ENCODE peak calls at places on chromosome 18, in seven cellular contexts. K is body of pancreas, S is HCT116, M is IMR-90, J is heart left ventricle, I is gastrocnemius medialis, Q is right lobe of liver. G is an unnamed sample.

GRCh38 chr18:58417752-58418151 is 211.1 kb downstream of the ALPK2 start:
- ATAC-seq in K (peak), S (no peak), M (no peak), J (peak), I (no peak), Q (peak), G (peak)

GRCh38 chr18:68676913-68677312 is 38.0 kb downstream of the TMX3 start:
- ATAC-seq in K (no peak), S (no peak), M (peak), J (peak), I (no peak), Q (peak), G (no peak)

GRCh38 chr18:55252053-55252675 is 292.9 kb upstream of the CCDC68 start:
- ATAC-seq in K (no peak), S (no peak), M (no peak), J (peak), I (no peak), Q (peak), G (no peak)

GRCh38 chr18:57475903-57476302 is 40.7 kb downstream of the ONECUT2 start:
- ATAC-seq in K (no peak), S (no peak), M (no peak), J (no peak), I (no peak), Q (no peak), G (no peak)

GRCh38 chr18:21499997-21500396 is 100.5 kb downstream of the ESCO1 start:
- ATAC-seq in K (no peak), S (no peak), M (no peak), J (no peak), I (no peak), Q (no peak), G (no peak)

GRCh38 chr18:7584646-7585271 is 17.6 kb downstream of the PTPRM start:
- ATAC-seq in K (peak), S (no peak), M (no peak), J (peak), I (no peak), Q (no peak), G (peak)

GRCh38 chr18:34595673-34596072 is 114.4 kb upstream of the DTNA start:
- ATAC-seq in K (no peak), S (peak), M (no peak), J (no peak), I (peak), Q (no peak), G (no peak)

GRCh38 chr18:69400976-69401474 is 337 bp downstream of the DOK6 start:
- ATAC-seq in K (peak), S (no peak), M (peak), J (peak), I (no peak), Q (peak), G (peak)

GRCh38 chr18:5972298-5972697 is 77.0 kb upstream of the TMEM200C start:
- ATAC-seq in K (no peak), S (no peak), M (no peak), J (peak), I (no peak), Q (no peak), G (no peak)

GRCh38 chr18:58221060-58221725 is 177.2 kb downstream of the NEDD4L start:
- ATAC-seq in K (peak), S (peak), M (no peak), J (no peak), I (no peak), Q (no peak), G (no peak)

GRCh38 chr18:71831039-71831438 is 713.1 kb downstream of the CBLN2 start:
- ATAC-seq in K (peak), S (no peak), M (no peak), J (no peak), I (no peak), Q (peak), G (no peak)

GRCh38 chr18:21439453-21439852 is 161.1 kb downstream of the ESCO1 start:
- ATAC-seq in K (no peak), S (no peak), M (peak), J (no peak), I (peak), Q (peak), G (peak)

GRCh38 chr18:23803755-23804154 is 114.5 kb downstream of the LAMA3 start:
- ATAC-seq in K (no peak), S (no peak), M (peak), J (no peak), I (no peak), Q (no peak), G (no peak)

GRCh38 chr18:3207565-3207964 is 12.2 kb downstream of the MYOM1 start:
- ATAC-seq in K (peak), S (peak), M (no peak), J (peak), I (peak), Q (peak), G (no peak)

GRCh38 chr18:80147418-80148315 is 38.6 kb downstream of the ADNP2 start:
- ATAC-seq in K (peak), S (peak), M (peak), J (peak), I (peak), Q (peak), G (peak)
- TF ChIP-seq POLR2A in K (peak), S (no peak), M (no peak), J (no peak), I (peak), Q (peak), G (no peak)

GRCh38 chr18:77061291-77061945 is 71.2 kb downstream of the MBP start:
- ATAC-seq in K (no peak), S (no peak), M (peak), J (no peak), I (no peak), Q (no peak), G (no peak)
- H3K4me3 ChIP-seq in K (no peak), S (no peak), M (no peak), J (no peak), I (no peak), Q (no peak), G (no peak)

DNA sequence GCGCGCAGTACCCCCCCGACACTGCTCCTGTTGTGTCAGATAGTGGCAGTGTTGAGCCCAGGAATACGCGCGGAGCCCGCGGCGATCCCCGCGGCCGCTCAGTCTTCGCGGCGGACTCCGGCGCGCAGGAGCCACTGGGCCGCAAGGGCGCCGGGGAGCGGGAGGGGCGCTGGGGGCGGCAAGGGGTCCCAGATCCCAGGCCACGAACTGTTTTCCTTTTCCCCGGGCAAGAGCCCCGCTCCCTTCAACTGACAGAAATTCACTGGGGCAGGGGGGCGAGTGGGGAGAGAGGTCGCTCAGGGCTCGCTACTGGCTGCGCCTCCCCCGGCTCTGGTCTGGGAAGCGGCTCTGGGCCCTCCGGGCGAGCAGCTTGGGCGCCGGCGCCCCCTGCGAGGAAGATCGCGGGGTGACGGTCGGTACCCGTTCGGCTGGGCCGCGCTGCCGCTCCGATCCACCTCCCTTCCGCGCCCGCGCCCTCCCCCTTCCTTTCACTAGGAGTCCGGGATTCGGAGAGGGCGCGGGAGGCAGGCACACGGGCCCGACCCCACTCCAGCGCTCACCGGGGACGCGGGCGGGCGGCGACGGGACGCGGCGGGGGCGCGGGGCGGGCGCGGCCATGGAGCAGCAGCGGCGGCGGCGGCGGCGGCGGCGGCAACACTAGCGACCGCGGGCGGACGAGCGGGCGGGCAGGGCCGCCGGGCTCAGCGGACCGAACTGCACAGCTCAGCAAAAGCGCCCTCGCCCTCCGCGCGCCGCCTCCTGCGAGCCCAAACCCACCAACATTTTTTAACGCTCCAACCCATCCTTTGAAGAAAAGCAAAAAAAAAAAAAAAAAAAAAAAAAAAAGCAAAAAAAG is 1.4 kb upstream of the SETBP1 start:
- ATAC-seq in K (peak), S (no peak), M (peak), J (peak), I (peak), Q (peak), G (peak)
- TF ChIP-seq POLR2A in K (peak), S (no peak), M (peak), J (peak), I (peak), Q (peak), G (peak)

DNA sequence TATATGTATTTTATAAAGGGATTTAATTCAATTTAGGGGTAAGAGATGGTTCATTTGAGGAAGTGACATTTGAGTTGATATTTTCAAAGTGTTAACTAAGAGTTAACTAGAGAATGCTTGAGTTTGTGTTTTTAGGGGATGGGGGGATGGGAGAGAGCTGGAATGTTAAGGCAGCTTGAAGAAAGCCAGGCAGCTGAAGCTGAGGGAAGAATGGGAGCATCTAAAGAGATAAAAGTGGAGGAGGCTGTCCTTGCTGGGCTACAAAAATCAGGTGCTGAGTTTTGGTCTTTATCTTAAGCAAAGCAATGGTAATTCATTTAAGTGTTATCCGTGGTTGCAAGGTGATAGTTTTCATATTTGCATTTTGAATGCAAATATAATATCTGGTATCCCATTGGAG is 9.2 kb downstream of the CHST9 start:
- ATAC-seq in K (no peak), S (no peak), M (no peak), J (no peak), I (no peak), Q (no peak), G (no peak)
- H3K4me3 ChIP-seq in K (no peak), S (no peak), M (no peak), J (no peak), I (no peak), Q (no peak), G (no peak)

GRCh38 chr18:62715829-62716678 is 713 bp downstream of the PHLPP1 start:
- ATAC-seq in K (peak), S (peak), M (peak), J (no peak), I (peak), Q (peak), G (peak)

GRCh38 chr18:62716679-62717058 is 1.3 kb downstream of the PHLPP1 start:
- ATAC-seq in K (no peak), S (no peak), M (no peak), J (no peak), I (no peak), Q (peak), G (no peak)

GRCh38 chr18:62713651-62714247 is 1.6 kb upstream of the PHLPP1 start:
- ATAC-seq in K (no peak), S (no peak), M (no peak), J (no peak), I (no peak), Q (no peak), G (no peak)

GRCh38 chr18:62715439-62715792 is at the start of gene PHLPP1:
- ATAC-seq in K (peak), S (no peak), M (no peak), J (no peak), I (no peak), Q (no peak), G (no peak)

GRCh38 chr18:62714671-62715438 is 486 bp upstream of the PHLPP1 start:
- ATAC-seq in K (peak), S (peak), M (peak), J (peak), I (peak), Q (peak), G (peak)
- TF ChIP-seq POLR2A in K (no peak), S (no peak), M (no peak), J (no peak), I (no peak), Q (no peak), G (no peak)

GRCh38 chr18:50558157-50558556 is 1.7 kb upstream of the MAPK4 start:
- ATAC-seq in K (no peak), S (no peak), M (no peak), J (no peak), I (no peak), Q (no peak), G (no peak)

GRCh38 chr18:50562686-50563085 is 2.8 kb downstream of the MAPK4 start:
- ATAC-seq in K (no peak), S (no peak), M (no peak), J (no peak), I (no peak), Q (no peak), G (no peak)

GRCh38 chr18:50558948-50559749 is 738 bp upstream of the MAPK4 start:
- ATAC-seq in K (no peak), S (no peak), M (peak), J (no peak), I (peak), Q (peak), G (no peak)

GRCh38 chr18:50560681-50561629 is 1.1 kb downstream of the MAPK4 start:
- ATAC-seq in K (no peak), S (peak), M (no peak), J (peak), I (peak), Q (peak), G (peak)

GRCh38 chr18:50559750-50560680 is at the start of gene MAPK4:
- ATAC-seq in K (peak), S (peak), M (peak), J (peak), I (peak), Q (peak), G (peak)
- H3K4me3 ChIP-seq in K (peak), S (peak), M (peak), J (peak), I (peak), Q (peak), G (peak)

GRCh38 chr18:63161728-63162195 is 157.8 kb downstream of the BCL2 start:
- ATAC-seq in K (peak), S (peak), M (peak), J (peak), I (peak), Q (peak), G (peak)
- TF ChIP-seq POLR2A in K (peak), S (no peak), M (no peak), J (no peak), I (peak), Q (peak), G (no peak)

GRCh38 chr18:35826477-35826876 is 146.0 kb upstream of the RMP24 start:
- ATAC-seq in K (no peak), S (no peak), M (no peak), J (no peak), I (no peak), Q (no peak), G (no peak)

GRCh38 chr18:35827275-35827929 is 145.1 kb upstream of the RMP24 start:
- ATAC-seq in K (no peak), S (no peak), M (no peak), J (no peak), I (no peak), Q (no peak), G (no peak)

DNA sequence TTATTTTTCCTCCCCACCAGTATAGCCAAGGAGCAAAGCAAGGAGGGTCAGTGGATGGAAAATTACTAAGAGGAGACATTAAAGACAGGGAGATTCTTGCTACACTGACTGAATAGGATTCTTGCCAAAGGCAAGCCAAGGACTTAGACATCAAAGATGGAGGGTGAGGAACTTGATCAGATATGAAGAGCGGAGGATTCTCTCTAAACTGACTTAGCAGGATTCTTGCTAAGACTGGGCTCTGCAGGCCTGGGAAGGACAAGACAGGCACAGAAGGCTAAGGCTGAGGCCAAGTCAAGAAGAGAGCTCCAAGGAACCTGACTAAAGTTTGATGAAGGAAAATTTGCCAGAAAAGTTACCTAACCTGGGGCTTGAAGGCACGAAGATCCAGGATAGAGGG is 143.9 kb upstream of the RMP24 start:
- ATAC-seq in K (no peak), S (no peak), M (no peak), J (no peak), I (no peak), Q (no peak), G (no peak)
- H3K4me3 ChIP-seq in K (no peak), S (no peak), M (no peak), J (no peak), I (no peak), Q (no peak), G (no peak)

GRCh38 chr18:31206787-31207381 is 44.2 kb upstream of the DSC1 start:
- ATAC-seq in K (peak), S (peak), M (peak), J (peak), I (no peak), Q (peak), G (peak)
- TF ChIP-seq POLR2A in K (peak), S (no peak), M (no peak), J (peak), I (no peak), Q (no peak), G (no peak)

GRCh38 chr18:48135436-48135966 is 205.0 kb upstream of the SMAD2 start:
- ATAC-seq in K (no peak), S (no peak), M (no peak), J (no peak), I (no peak), Q (no peak), G (no peak)
- H3K4me3 ChIP-seq in K (no peak), S (no peak), M (no peak), J (peak), I (peak), Q (peak), G (peak)